ENCODE peak calls at places on chromosomes 4 and X, in ten cellular contexts. One of them, this sample, is unnamed.

GRCh38 chr4:139509727-139510410 is 46.1 kb downstream of the SETD7 start:
- DNase-seq in dorsolateral prefrontal cortex: no peak
- DNase-seq in NCI-H2171 treated with DMSO at 0.1 percent for 48 hours: no peak
- DNase-seq in activated CD4-positive, alpha-beta T cell treated with anti-CD3 and anti-CD28 coated beads, Interleukin-2, amount 10 ng/mL, durations not matched to agents 24 days and 14 days: no peak
- DNase-seq in activated effector memory CD4-positive, alpha-beta T cell treated with Interleukin-2 at 50 U/mL for 16 hours: no peak
- DNase-seq in stimulated activated CD4-positive, alpha-beta T cell treated with anti-CD3 and anti-CD28 coated beads, Interleukin-4, amount 100 ng/mL, for 24 hours: no peak
- DNase-seq in ACHN: peak; percentile 23
- DNase-seq in RPMI7951: peak; percentile 1
- DNase-seq in M059J: peak; percentile 10
- DNase-seq in OCI-M1: peak; percentile 40
- DNase-seq in this sample: peak; percentile 39

GRCh38 chr4:76002176-76002575 is 5.1 kb downstream of the CXCL9 start:
- DNase-seq in activated effector memory CD4-positive, alpha-beta T cell treated with Interleukin-2 at 50 U/mL for 16 hours: no peak
- DNase-seq in activated CD4-positive, alpha-beta T cell treated with anti-CD3 and anti-CD28 coated beads, Interleukin-2, amount 10 ng/mL, durations not matched to agents 24 days and 14 days: no peak
- DNase-seq in stimulated activated CD4-positive, alpha-beta T cell treated with anti-CD3 and anti-CD28 coated beads, Interleukin-4, amount 100 ng/mL, for 24 hours: no peak
- DNase-seq in M059J: no peak
- DNase-seq in ACHN: no peak
- DNase-seq in NCI-H2171 treated with DMSO at 0.1 percent for 48 hours: no peak
- DNase-seq in OCI-M1: peak; percentile 61
- DNase-seq in RPMI7951: no peak
- DNase-seq in dorsolateral prefrontal cortex: no peak
- DNase-seq in this sample: peak; percentile 87

GRCh38 chr4:62913065-62913464 is 1496.2 kb downstream of the TECRL start:
- DNase-seq in OCI-M1: peak; percentile 21
- DNase-seq in ACHN: no peak
- DNase-seq in stimulated activated CD4-positive, alpha-beta T cell treated with anti-CD3 and anti-CD28 coated beads, Interleukin-4, amount 100 ng/mL, for 24 hours: no peak
- DNase-seq in dorsolateral prefrontal cortex: no peak
- DNase-seq in activated effector memory CD4-positive, alpha-beta T cell treated with Interleukin-2 at 50 U/mL for 16 hours: no peak
- DNase-seq in M059J: no peak
- DNase-seq in activated CD4-positive, alpha-beta T cell treated with anti-CD3 and anti-CD28 coated beads, Interleukin-2, amount 10 ng/mL, durations not matched to agents 24 days and 14 days: no peak
- DNase-seq in RPMI7951: no peak
- DNase-seq in NCI-H2171 treated with DMSO at 0.1 percent for 48 hours: no peak
- DNase-seq in this sample: no peak

GRCh38 chr4:167541286-167541685 is 307.0 kb upstream of the SPOCK3 start:
- DNase-seq in M059J: no peak
- DNase-seq in ACHN: no peak
- DNase-seq in stimulated activated CD4-positive, alpha-beta T cell treated with anti-CD3 and anti-CD28 coated beads, Interleukin-4, amount 100 ng/mL, for 24 hours: no peak
- DNase-seq in activated CD4-positive, alpha-beta T cell treated with anti-CD3 and anti-CD28 coated beads, Interleukin-2, amount 10 ng/mL, durations not matched to agents 24 days and 14 days: no peak
- DNase-seq in OCI-M1: no peak
- DNase-seq in dorsolateral prefrontal cortex: no peak
- DNase-seq in activated effector memory CD4-positive, alpha-beta T cell treated with Interleukin-2 at 50 U/mL for 16 hours: no peak
- DNase-seq in RPMI7951: no peak
- DNase-seq in NCI-H2171 treated with DMSO at 0.1 percent for 48 hours: no peak
- DNase-seq in this sample: no peak

GRCh38 chr4:80566203-80566872 is 230.8 kb downstream of the CFAP299 start:
- DNase-seq in M059J: no peak
- DNase-seq in NCI-H2171 treated with DMSO at 0.1 percent for 48 hours: no peak
- DNase-seq in ACHN: no peak
- DNase-seq in stimulated activated CD4-positive, alpha-beta T cell treated with anti-CD3 and anti-CD28 coated beads, Interleukin-4, amount 100 ng/mL, for 24 hours: no peak
- DNase-seq in OCI-M1: peak; percentile 18
- DNase-seq in RPMI7951: no peak
- DNase-seq in dorsolateral prefrontal cortex: no peak
- DNase-seq in activated CD4-positive, alpha-beta T cell treated with anti-CD3 and anti-CD28 coated beads, Interleukin-2, amount 10 ng/mL, durations not matched to agents 24 days and 14 days: no peak
- DNase-seq in activated effector memory CD4-positive, alpha-beta T cell treated with Interleukin-2 at 50 U/mL for 16 hours: no peak
- DNase-seq in this sample: no peak

GRCh38 chrX:38664285-38664684 is 102.9 kb downstream of the TSPAN7 start:
- DNase-seq in activated effector memory CD4-positive, alpha-beta T cell treated with Interleukin-2 at 50 U/mL for 16 hours: no peak
- DNase-seq in activated CD4-positive, alpha-beta T cell treated with anti-CD3 and anti-CD28 coated beads, Interleukin-2, amount 10 ng/mL, durations not matched to agents 24 days and 14 days: peak; percentile 57
- DNase-seq in dorsolateral prefrontal cortex: no peak
- DNase-seq in stimulated activated CD4-positive, alpha-beta T cell treated with anti-CD3 and anti-CD28 coated beads, Interleukin-4, amount 100 ng/mL, for 24 hours: no peak
- DNase-seq in NCI-H2171 treated with DMSO at 0.1 percent for 48 hours: peak; percentile 36
- DNase-seq in M059J: peak; percentile 30
- DNase-seq in OCI-M1: peak; percentile 64
- DNase-seq in RPMI7951: peak; percentile 52
- DNase-seq in ACHN: peak; percentile 3
- DNase-seq in this sample: no peak

GRCh38 chrX:155880586-155881157 is 473 bp upstream of the VAMP7 start:
- DNase-seq in ACHN: no peak
- DNase-seq in stimulated activated CD4-positive, alpha-beta T cell treated with anti-CD3 and anti-CD28 coated beads, Interleukin-4, amount 100 ng/mL, for 24 hours: no peak
- DNase-seq in OCI-M1: peak; percentile 48
- DNase-seq in dorsolateral prefrontal cortex: no peak
- DNase-seq in activated CD4-positive, alpha-beta T cell treated with anti-CD3 and anti-CD28 coated beads, Interleukin-2, amount 10 ng/mL, durations not matched to agents 24 days and 14 days: no peak
- DNase-seq in activated effector memory CD4-positive, alpha-beta T cell treated with Interleukin-2 at 50 U/mL for 16 hours: no peak
- DNase-seq in NCI-H2171 treated with DMSO at 0.1 percent for 48 hours: no peak
- DNase-seq in RPMI7951: peak; percentile 26
- DNase-seq in M059J: peak; percentile 35
- DNase-seq in this sample: no peak

GRCh38 chr4:63814171-63814964 is 594.9 kb downstream of the TECRL start:
- DNase-seq in activated CD4-positive, alpha-beta T cell treated with anti-CD3 and anti-CD28 coated beads, Interleukin-2, amount 10 ng/mL, durations not matched to agents 24 days and 14 days: no peak
- DNase-seq in activated effector memory CD4-positive, alpha-beta T cell treated with Interleukin-2 at 50 U/mL for 16 hours: no peak
- DNase-seq in M059J: no peak
- DNase-seq in stimulated activated CD4-positive, alpha-beta T cell treated with anti-CD3 and anti-CD28 coated beads, Interleukin-4, amount 100 ng/mL, for 24 hours: no peak
- DNase-seq in OCI-M1: no peak
- DNase-seq in dorsolateral prefrontal cortex: no peak
- DNase-seq in ACHN: no peak
- DNase-seq in RPMI7951: no peak
- DNase-seq in NCI-H2171 treated with DMSO at 0.1 percent for 48 hours: no peak
- DNase-seq in this sample: no peak

GRCh38 chrX:41116948-41117347 is 31.7 kb downstream of the USP9X start:
- DNase-seq in OCI-M1: peak; percentile 75
- DNase-seq in RPMI7951: no peak
- DNase-seq in activated effector memory CD4-positive, alpha-beta T cell treated with Interleukin-2 at 50 U/mL for 16 hours: no peak
- DNase-seq in ACHN: no peak
- DNase-seq in M059J: no peak
- DNase-seq in stimulated activated CD4-positive, alpha-beta T cell treated with anti-CD3 and anti-CD28 coated beads, Interleukin-4, amount 100 ng/mL, for 24 hours: no peak
- DNase-seq in dorsolateral prefrontal cortex: no peak
- DNase-seq in activated CD4-positive, alpha-beta T cell treated with anti-CD3 and anti-CD28 coated beads, Interleukin-2, amount 10 ng/mL, durations not matched to agents 24 days and 14 days: peak; percentile 71
- DNase-seq in NCI-H2171 treated with DMSO at 0.1 percent for 48 hours: no peak
- DNase-seq in this sample: no peak

GRCh38 chr4:155353923-155354540 is 22.7 kb downstream of the MAP9 start:
- DNase-seq in NCI-H2171 treated with DMSO at 0.1 percent for 48 hours: peak; percentile 3
- DNase-seq in stimulated activated CD4-positive, alpha-beta T cell treated with anti-CD3 and anti-CD28 coated beads, Interleukin-4, amount 100 ng/mL, for 24 hours: peak; percentile 14
- DNase-seq in activated CD4-positive, alpha-beta T cell treated with anti-CD3 and anti-CD28 coated beads, Interleukin-2, amount 10 ng/mL, durations not matched to agents 24 days and 14 days: peak; percentile 77
- DNase-seq in OCI-M1: peak; percentile 90
- DNase-seq in activated effector memory CD4-positive, alpha-beta T cell treated with Interleukin-2 at 50 U/mL for 16 hours: no peak
- DNase-seq in dorsolateral prefrontal cortex: peak; percentile 43
- DNase-seq in M059J: peak; percentile 8
- DNase-seq in ACHN: peak; percentile 46
- DNase-seq in RPMI7951: peak; percentile 36
- DNase-seq in this sample: peak; percentile 39

GRCh38 chrX:45743081-45743533 is 542.4 kb upstream of the DIPK2B start:
- DNase-seq in OCI-M1: no peak
- DNase-seq in ACHN: peak; percentile 43
- DNase-seq in activated effector memory CD4-positive, alpha-beta T cell treated with Interleukin-2 at 50 U/mL for 16 hours: no peak
- DNase-seq in M059J: peak; percentile 90
- DNase-seq in activated CD4-positive, alpha-beta T cell treated with anti-CD3 and anti-CD28 coated beads, Interleukin-2, amount 10 ng/mL, durations not matched to agents 24 days and 14 days: no peak
- DNase-seq in dorsolateral prefrontal cortex: no peak
- DNase-seq in NCI-H2171 treated with DMSO at 0.1 percent for 48 hours: no peak
- DNase-seq in stimulated activated CD4-positive, alpha-beta T cell treated with anti-CD3 and anti-CD28 coated beads, Interleukin-4, amount 100 ng/mL, for 24 hours: no peak
- DNase-seq in RPMI7951: peak; percentile 85
- DNase-seq in this sample: peak; percentile 39

GRCh38 chrX:72258174-72258573 is 18.9 kb downstream of the RPS4X start:
- DNase-seq in OCI-M1: no peak
- DNase-seq in ACHN: peak; percentile 28
- DNase-seq in M059J: peak; percentile 73
- DNase-seq in RPMI7951: peak; percentile 93
- DNase-seq in NCI-H2171 treated with DMSO at 0.1 percent for 48 hours: peak; percentile 15
- DNase-seq in activated CD4-positive, alpha-beta T cell treated with anti-CD3 and anti-CD28 coated beads, Interleukin-2, amount 10 ng/mL, durations not matched to agents 24 days and 14 days: no peak
- DNase-seq in stimulated activated CD4-positive, alpha-beta T cell treated with anti-CD3 and anti-CD28 coated beads, Interleukin-4, amount 100 ng/mL, for 24 hours: no peak
- DNase-seq in activated effector memory CD4-positive, alpha-beta T cell treated with Interleukin-2 at 50 U/mL for 16 hours: no peak
- DNase-seq in dorsolateral prefrontal cortex: no peak
- DNase-seq in this sample: no peak

GRCh38 chrX:109619816-109620215 is 5.2 kb downstream of the KCNE5 start:
- DNase-seq in activated effector memory CD4-positive, alpha-beta T cell treated with Interleukin-2 at 50 U/mL for 16 hours: no peak
- DNase-seq in M059J: no peak
- DNase-seq in activated CD4-positive, alpha-beta T cell treated with anti-CD3 and anti-CD28 coated beads, Interleukin-2, amount 10 ng/mL, durations not matched to agents 24 days and 14 days: no peak
- DNase-seq in dorsolateral prefrontal cortex: no peak
- DNase-seq in OCI-M1: no peak
- DNase-seq in RPMI7951: no peak
- DNase-seq in NCI-H2171 treated with DMSO at 0.1 percent for 48 hours: no peak
- DNase-seq in stimulated activated CD4-positive, alpha-beta T cell treated with anti-CD3 and anti-CD28 coated beads, Interleukin-4, amount 100 ng/mL, for 24 hours: no peak
- DNase-seq in ACHN: no peak
- DNase-seq in this sample: peak; percentile 97

GRCh38 chr4:151922306-151922705 is 161.5 kb upstream of the GATB start:
- DNase-seq in activated CD4-positive, alpha-beta T cell treated with anti-CD3 and anti-CD28 coated beads, Interleukin-2, amount 10 ng/mL, durations not matched to agents 24 days and 14 days: no peak
- DNase-seq in dorsolateral prefrontal cortex: no peak
- DNase-seq in ACHN: no peak
- DNase-seq in OCI-M1: no peak
- DNase-seq in NCI-H2171 treated with DMSO at 0.1 percent for 48 hours: no peak
- DNase-seq in stimulated activated CD4-positive, alpha-beta T cell treated with anti-CD3 and anti-CD28 coated beads, Interleukin-4, amount 100 ng/mL, for 24 hours: no peak
- DNase-seq in activated effector memory CD4-positive, alpha-beta T cell treated with Interleukin-2 at 50 U/mL for 16 hours: no peak
- DNase-seq in M059J: no peak
- DNase-seq in RPMI7951: peak; percentile 41
- DNase-seq in this sample: peak; percentile 55

GRCh38 chr4:82801910-82802521 is 3.4 kb upstream of the SCD5 start:
- DNase-seq in activated effector memory CD4-positive, alpha-beta T cell treated with Interleukin-2 at 50 U/mL for 16 hours: no peak
- DNase-seq in NCI-H2171 treated with DMSO at 0.1 percent for 48 hours: no peak
- DNase-seq in activated CD4-positive, alpha-beta T cell treated with anti-CD3 and anti-CD28 coated beads, Interleukin-2, amount 10 ng/mL, durations not matched to agents 24 days and 14 days: no peak
- DNase-seq in stimulated activated CD4-positive, alpha-beta T cell treated with anti-CD3 and anti-CD28 coated beads, Interleukin-4, amount 100 ng/mL, for 24 hours: no peak
- DNase-seq in M059J: peak; percentile 51
- DNase-seq in ACHN: peak; percentile 25
- DNase-seq in dorsolateral prefrontal cortex: no peak
- DNase-seq in OCI-M1: peak; percentile 59
- DNase-seq in RPMI7951: peak; percentile 32
- DNase-seq in this sample: no peak

GRCh38 chrX:21373001-21373400 is 1.2 kb upstream of the CNKSR2 start:
- DNase-seq in dorsolateral prefrontal cortex: no peak
- DNase-seq in OCI-M1: no peak
- DNase-seq in M059J: no peak
- DNase-seq in RPMI7951: no peak
- DNase-seq in NCI-H2171 treated with DMSO at 0.1 percent for 48 hours: no peak
- DNase-seq in activated effector memory CD4-positive, alpha-beta T cell treated with Interleukin-2 at 50 U/mL for 16 hours: no peak
- DNase-seq in ACHN: no peak
- DNase-seq in stimulated activated CD4-positive, alpha-beta T cell treated with anti-CD3 and anti-CD28 coated beads, Interleukin-4, amount 100 ng/mL, for 24 hours: no peak
- DNase-seq in activated CD4-positive, alpha-beta T cell treated with anti-CD3 and anti-CD28 coated beads, Interleukin-2, amount 10 ng/mL, durations not matched to agents 24 days and 14 days: no peak
- DNase-seq in this sample: no peak

GRCh38 chrX:116009871-116010710 is 160.5 kb upstream of the AGTR2 start:
- DNase-seq in stimulated activated CD4-positive, alpha-beta T cell treated with anti-CD3 and anti-CD28 coated beads, Interleukin-4, amount 100 ng/mL, for 24 hours: no peak
- DNase-seq in activated CD4-positive, alpha-beta T cell treated with anti-CD3 and anti-CD28 coated beads, Interleukin-2, amount 10 ng/mL, durations not matched to agents 24 days and 14 days: no peak
- DNase-seq in NCI-H2171 treated with DMSO at 0.1 percent for 48 hours: no peak
- DNase-seq in ACHN: no peak
- DNase-seq in M059J: no peak
- DNase-seq in dorsolateral prefrontal cortex: no peak
- DNase-seq in OCI-M1: peak; percentile 58
- DNase-seq in RPMI7951: no peak
- DNase-seq in activated effector memory CD4-positive, alpha-beta T cell treated with Interleukin-2 at 50 U/mL for 16 hours: no peak
- DNase-seq in this sample: peak; percentile 87

GRCh38 chr4:1206299-1207156 is 34.1 kb upstream of the SPON2 start:
- DNase-seq in activated CD4-positive, alpha-beta T cell treated with anti-CD3 and anti-CD28 coated beads, Interleukin-2, amount 10 ng/mL, durations not matched to agents 24 days and 14 days: no peak
- DNase-seq in OCI-M1: no peak
- DNase-seq in stimulated activated CD4-positive, alpha-beta T cell treated with anti-CD3 and anti-CD28 coated beads, Interleukin-4, amount 100 ng/mL, for 24 hours: no peak
- DNase-seq in activated effector memory CD4-positive, alpha-beta T cell treated with Interleukin-2 at 50 U/mL for 16 hours: no peak
- DNase-seq in RPMI7951: no peak
- DNase-seq in dorsolateral prefrontal cortex: no peak
- DNase-seq in M059J: no peak
- DNase-seq in ACHN: no peak
- DNase-seq in NCI-H2171 treated with DMSO at 0.1 percent for 48 hours: no peak
- DNase-seq in this sample: no peak

GRCh38 chr4:1033840-1034551 is 22.6 kb downstream of the FGFRL1 start:
- DNase-seq in stimulated activated CD4-positive, alpha-beta T cell treated with anti-CD3 and anti-CD28 coated beads, Interleukin-4, amount 100 ng/mL, for 24 hours: no peak
- DNase-seq in M059J: peak; percentile 71
- DNase-seq in dorsolateral prefrontal cortex: no peak
- DNase-seq in NCI-H2171 treated with DMSO at 0.1 percent for 48 hours: no peak
- DNase-seq in ACHN: no peak
- DNase-seq in activated effector memory CD4-positive, alpha-beta T cell treated with Interleukin-2 at 50 U/mL for 16 hours: no peak
- DNase-seq in OCI-M1: no peak
- DNase-seq in RPMI7951: no peak
- DNase-seq in activated CD4-positive, alpha-beta T cell treated with anti-CD3 and anti-CD28 coated beads, Interleukin-2, amount 10 ng/mL, durations not matched to agents 24 days and 14 days: no peak
- DNase-seq in this sample: no peak

GRCh38 chrX:81261576-81261975 is 59.7 kb downstream of the SH3BGRL start:
- DNase-seq in M059J: peak; percentile 40
- DNase-seq in activated CD4-positive, alpha-beta T cell treated with anti-CD3 and anti-CD28 coated beads, Interleukin-2, amount 10 ng/mL, durations not matched to agents 24 days and 14 days: no peak
- DNase-seq in RPMI7951: peak; percentile 9
- DNase-seq in dorsolateral prefrontal cortex: no peak
- DNase-seq in NCI-H2171 treated with DMSO at 0.1 percent for 48 hours: no peak
- DNase-seq in ACHN: no peak
- DNase-seq in OCI-M1: peak; percentile 2
- DNase-seq in stimulated activated CD4-positive, alpha-beta T cell treated with anti-CD3 and anti-CD28 coated beads, Interleukin-4, amount 100 ng/mL, for 24 hours: no peak
- DNase-seq in activated effector memory CD4-positive, alpha-beta T cell treated with Interleukin-2 at 50 U/mL for 16 hours: no peak
- DNase-seq in this sample: no peak

GRCh38 chr4:73822812-73823480 is 13.5 kb upstream of the CXCL6 start:
- DNase-seq in stimulated activated CD4-positive, alpha-beta T cell treated with anti-CD3 and anti-CD28 coated beads, Interleukin-4, amount 100 ng/mL, for 24 hours: no peak
- DNase-seq in RPMI7951: peak; percentile 21
- DNase-seq in M059J: no peak
- DNase-seq in activated effector memory CD4-positive, alpha-beta T cell treated with Interleukin-2 at 50 U/mL for 16 hours: no peak
- DNase-seq in NCI-H2171 treated with DMSO at 0.1 percent for 48 hours: no peak
- DNase-seq in activated CD4-positive, alpha-beta T cell treated with anti-CD3 and anti-CD28 coated beads, Interleukin-2, amount 10 ng/mL, durations not matched to agents 24 days and 14 days: no peak
- DNase-seq in dorsolateral prefrontal cortex: no peak
- DNase-seq in OCI-M1: peak; percentile 14
- DNase-seq in ACHN: no peak
- DNase-seq in this sample: peak; percentile 71

This sample was measured in MV-4-11.